ENCODE peak calls at places on chromosome 5, in four cellular contexts. One of them, this sample, is unnamed.

GRCh38 chr5:30539004-30539634 is 654.4 kb upstream of the CDH6 start:
- DNase-seq in K562: no peak
- DNase-seq in GM12878: no peak
- DNase-seq in HepG2: no peak
- DNase-seq in this sample: no peak

GRCh38 chr5:2254880-2255750 is 372.4 kb upstream of the IRX4 start:
- DNase-seq in K562: no peak
- DNase-seq in GM12878: no peak
- DNase-seq in HepG2: no peak
- DNase-seq in this sample: no peak

GRCh38 chr5:181566-181965 is 9.7 kb upstream of the LRRC14B start:
- DNase-seq in K562: no peak
- DNase-seq in GM12878: no peak
- DNase-seq in HepG2: no peak
- DNase-seq in this sample: no peak

GRCh38 chr5:95216136-95216955 is 68.5 kb downstream of the MCTP1 start:
- DNase-seq in K562: no peak
- DNase-seq in GM12878: no peak
- DNase-seq in HepG2: no peak
- DNase-seq in this sample: no peak

GRCh38 chr5:3329427-3329826 is 266.2 kb upstream of the IRX1 start:
- DNase-seq in K562: no peak
- DNase-seq in GM12878: no peak
- DNase-seq in HepG2: no peak
- DNase-seq in this sample: no peak

GRCh38 chr5:176175101-176175852 is 62.9 kb upstream of the SIMC1 start:
- DNase-seq in K562: no peak
- DNase-seq in GM12878: no peak
- DNase-seq in HepG2: no peak
- DNase-seq in this sample: no peak

GRCh38 chr5:113268232-113268631 is 166.6 kb downstream of the TSSK1B start:
- DNase-seq in K562: no peak
- DNase-seq in GM12878: no peak
- DNase-seq in HepG2: no peak
- DNase-seq in this sample: no peak

GRCh38 chr5:10576121-10576789 is 12.4 kb downstream of the ANKRD33B start:
- DNase-seq in K562: no peak
- DNase-seq in GM12878: no peak
- DNase-seq in HepG2: no peak
- DNase-seq in this sample: no peak

GRCh38 chr5:82595083-82595482 is 316.9 kb upstream of the RPS23 start:
- DNase-seq in K562: no peak
- DNase-seq in GM12878: no peak
- DNase-seq in HepG2: no peak
- DNase-seq in this sample: no peak

GRCh38 chr5:179865471-179866240 is 7.0 kb upstream of the MRNIP start:
- DNase-seq in K562: no peak
- DNase-seq in GM12878: no peak
- DNase-seq in HepG2: no peak
- DNase-seq in this sample: no peak

GRCh38 chr5:172336666-172337310 is 53.2 kb upstream of the UBTD2 start:
- DNase-seq in K562: no peak
- DNase-seq in GM12878: no peak
- DNase-seq in HepG2: no peak
- DNase-seq in this sample: no peak

GRCh38 chr5:61866930-61867329 is 439.1 kb upstream of the KIF2A start:
- DNase-seq in K562: peak
- DNase-seq in GM12878: peak
- DNase-seq in HepG2: no peak
- DNase-seq in this sample: no peak

GRCh38 chr5:41921874-41922273 is 3.2 kb upstream of the FBXO4 start:
- DNase-seq in K562: no peak
- DNase-seq in GM12878: no peak
- DNase-seq in HepG2: no peak
- DNase-seq in this sample: no peak

GRCh38 chr5:172550096-172550765 is 90.8 kb upstream of the NEURL1B start:
- DNase-seq in K562: no peak
- DNase-seq in GM12878: no peak
- DNase-seq in HepG2: no peak
- DNase-seq in this sample: no peak

GRCh38 chr5:163585206-163585605 is 79.8 kb downstream of the MAT2B start:
- DNase-seq in K562: no peak
- DNase-seq in GM12878: no peak
- DNase-seq in HepG2: no peak
- DNase-seq in this sample: no peak

GRCh38 chr5:27312291-27312690 is 273.9 kb upstream of the CDH9 start:
- DNase-seq in K562: no peak
- DNase-seq in GM12878: no peak
- DNase-seq in HepG2: no peak
- DNase-seq in this sample: no peak

GRCh38 chr5:137836997-137837396 is 30.7 kb upstream of the MYOT start:
- DNase-seq in K562: no peak
- DNase-seq in GM12878: no peak
- DNase-seq in HepG2: no peak
- DNase-seq in this sample: no peak

GRCh38 chr5:4879693-4880303 is 260.3 kb upstream of the ADAMTS16 start:
- DNase-seq in K562: peak
- DNase-seq in GM12878: no peak
- DNase-seq in HepG2: peak
- DNase-seq in this sample: peak

GRCh38 chr5:83341815-83342334 is 129.7 kb upstream of the VCAN start:
- DNase-seq in K562: no peak
- DNase-seq in GM12878: no peak
- DNase-seq in HepG2: no peak
- DNase-seq in this sample: no peak

DNA sequence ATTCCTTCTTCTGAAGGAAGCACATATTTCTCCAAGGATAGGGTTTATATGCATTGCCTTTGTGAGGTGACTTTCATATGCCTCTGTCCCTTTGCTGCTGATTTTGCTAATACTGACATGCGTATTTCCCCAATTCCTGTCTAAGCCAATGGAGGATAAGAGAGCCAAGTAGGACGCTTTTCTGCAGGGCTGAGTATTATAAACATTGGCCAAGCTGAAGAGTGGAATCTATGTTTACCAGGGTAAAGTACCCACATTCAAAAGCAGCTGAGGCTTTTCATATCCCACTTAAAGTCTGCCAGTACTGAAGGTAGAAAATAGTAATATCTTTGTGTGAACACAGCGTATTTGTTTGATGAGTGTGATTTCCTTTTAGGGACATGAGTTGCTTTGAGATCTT is 128.8 kb upstream of the GPR151 start:
- DNase-seq in K562: no peak
- DNase-seq in GM12878: no peak
- DNase-seq in HepG2: no peak
- DNase-seq in this sample: no peak
- TF ChIP-seq SP1 in K562: no peak
- TF ChIP-seq SP1 in GM12878: no peak
- TF ChIP-seq SP1 in HepG2: no peak
- TF ChIP-seq SP1 in this sample: no peak

GRCh38 chr5:124679578-124680210 is 66.7 kb downstream of the ZNF608 start:
- DNase-seq in K562: no peak
- DNase-seq in GM12878: no peak
- DNase-seq in HepG2: no peak
- DNase-seq in this sample: no peak

GRCh38 chr5:124678992-124679519 is 67.4 kb downstream of the ZNF608 start:
- DNase-seq in K562: no peak
- DNase-seq in GM12878: no peak
- DNase-seq in HepG2: no peak
- DNase-seq in this sample: no peak

GRCh38 chr5:124678478-124678877 is 68.0 kb downstream of the ZNF608 start:
- DNase-seq in K562: no peak
- DNase-seq in GM12878: no peak
- DNase-seq in HepG2: no peak
- DNase-seq in this sample: no peak

GRCh38 chr5:124677376-124677998 is 69.0 kb downstream of the ZNF608 start:
- DNase-seq in K562: no peak
- DNase-seq in GM12878: no peak
- DNase-seq in HepG2: no peak
- DNase-seq in this sample: no peak

GRCh38 chr5:124677999-124678385 is 68.4 kb downstream of the ZNF608 start:
- DNase-seq in K562: no peak
- DNase-seq in GM12878: no peak
- DNase-seq in HepG2: no peak
- DNase-seq in this sample: no peak
- TF ChIP-seq TARDBP in K562: no peak
- TF ChIP-seq TARDBP in GM12878: no peak
- TF ChIP-seq TARDBP in HepG2: no peak
- TF ChIP-seq TARDBP in this sample: no peak

GRCh38 chr5:91955610-91956009 is 572.5 kb upstream of the ARRDC3 start:
- DNase-seq in K562: no peak
- DNase-seq in GM12878: no peak
- DNase-seq in HepG2: no peak
- DNase-seq in this sample: peak
- TF ChIP-seq SP1 in K562: no peak
- TF ChIP-seq SP1 in GM12878: no peak
- TF ChIP-seq SP1 in HepG2: no peak
- TF ChIP-seq SP1 in this sample: no peak

DNA sequence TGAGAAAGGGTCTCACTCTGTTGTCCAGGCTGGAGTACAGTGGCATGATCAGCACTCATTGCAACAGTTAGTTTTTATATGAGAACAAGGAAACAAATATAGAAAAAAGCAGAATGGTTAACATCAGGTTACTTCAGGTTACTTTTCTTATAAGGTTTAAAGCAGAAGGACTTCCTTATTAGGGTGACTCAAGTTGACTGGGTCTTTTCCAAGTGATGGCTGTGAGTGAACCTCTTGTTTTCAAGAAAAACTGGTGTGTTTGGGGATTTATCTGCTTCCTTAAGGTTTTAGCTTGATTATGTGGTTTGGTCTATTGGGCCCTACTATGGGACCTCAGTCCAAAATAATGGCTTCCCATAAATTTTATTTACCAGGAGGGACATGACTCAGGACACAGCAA is 99.2 kb downstream of the ARRDC3 start:
- DNase-seq in K562: no peak
- DNase-seq in GM12878: no peak
- DNase-seq in HepG2: no peak
- DNase-seq in this sample: no peak
- TF ChIP-seq TARDBP in K562: no peak
- TF ChIP-seq TARDBP in GM12878: no peak
- TF ChIP-seq TARDBP in HepG2: no peak
- TF ChIP-seq TARDBP in this sample: no peak

DNA sequence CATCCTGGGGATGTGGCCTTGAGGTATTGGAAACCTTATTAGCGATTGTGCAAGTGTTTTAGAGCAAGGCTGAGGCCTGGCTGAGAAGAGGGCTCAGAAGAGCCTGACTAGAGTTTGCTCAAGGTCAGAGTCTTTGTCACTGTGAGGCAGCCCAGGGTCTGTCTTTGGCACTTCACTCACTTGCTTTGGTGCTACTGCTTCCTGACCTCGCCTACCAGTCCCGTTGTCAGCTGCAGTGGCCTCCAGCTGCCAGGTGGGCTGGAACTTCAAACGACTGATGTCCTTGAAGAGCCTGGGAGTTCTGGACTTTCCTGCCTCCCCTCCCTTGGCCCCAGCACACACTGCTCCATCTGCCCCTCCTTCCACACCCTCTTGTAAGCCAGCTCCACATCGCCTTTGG is 228.0 kb downstream of the SNX18 start:
- DNase-seq in K562: no peak
- DNase-seq in GM12878: no peak
- DNase-seq in HepG2: no peak
- DNase-seq in this sample: no peak
- TF ChIP-seq SP1 in K562: no peak
- TF ChIP-seq SP1 in GM12878: no peak
- TF ChIP-seq SP1 in HepG2: no peak
- TF ChIP-seq SP1 in this sample: no peak

GRCh38 chr5:39443911-39444310 is 19.1 kb upstream of the DAB2 start:
- DNase-seq in K562: no peak
- DNase-seq in GM12878: no peak
- DNase-seq in HepG2: no peak
- DNase-seq in this sample: no peak
- TF ChIP-seq TARDBP in K562: no peak
- TF ChIP-seq TARDBP in GM12878: no peak
- TF ChIP-seq TARDBP in HepG2: no peak
- TF ChIP-seq TARDBP in this sample: no peak

GRCh38 chr5:33994845-33995244 is 10.4 kb upstream of the SLC45A2 start:
- DNase-seq in K562: no peak
- DNase-seq in GM12878: no peak
- DNase-seq in HepG2: no peak
- DNase-seq in this sample: no peak

GRCh38 chr5:34001231-34001935 is 6.5 kb downstream of the AMACR start:
- DNase-seq in K562: no peak
- DNase-seq in GM12878: no peak
- DNase-seq in HepG2: peak
- DNase-seq in this sample: no peak

GRCh38 chr5:33999986-34000385 is 7.9 kb downstream of the AMACR start:
- DNase-seq in K562: no peak
- DNase-seq in GM12878: no peak
- DNase-seq in HepG2: no peak
- DNase-seq in this sample: no peak

GRCh38 chr5:33992864-33993263 is 8.4 kb upstream of the SLC45A2 start:
- DNase-seq in K562: no peak
- DNase-seq in GM12878: no peak
- DNase-seq in HepG2: peak
- DNase-seq in this sample: no peak

GRCh38 chr5:33997331-33997983 is 10.4 kb downstream of the AMACR start:
- DNase-seq in K562: no peak
- DNase-seq in GM12878: no peak
- DNase-seq in HepG2: peak
- DNase-seq in this sample: peak
- TF ChIP-seq SP1 in K562: no peak
- TF ChIP-seq SP1 in GM12878: no peak
- TF ChIP-seq SP1 in HepG2: no peak
- TF ChIP-seq SP1 in this sample: no peak

DNA sequence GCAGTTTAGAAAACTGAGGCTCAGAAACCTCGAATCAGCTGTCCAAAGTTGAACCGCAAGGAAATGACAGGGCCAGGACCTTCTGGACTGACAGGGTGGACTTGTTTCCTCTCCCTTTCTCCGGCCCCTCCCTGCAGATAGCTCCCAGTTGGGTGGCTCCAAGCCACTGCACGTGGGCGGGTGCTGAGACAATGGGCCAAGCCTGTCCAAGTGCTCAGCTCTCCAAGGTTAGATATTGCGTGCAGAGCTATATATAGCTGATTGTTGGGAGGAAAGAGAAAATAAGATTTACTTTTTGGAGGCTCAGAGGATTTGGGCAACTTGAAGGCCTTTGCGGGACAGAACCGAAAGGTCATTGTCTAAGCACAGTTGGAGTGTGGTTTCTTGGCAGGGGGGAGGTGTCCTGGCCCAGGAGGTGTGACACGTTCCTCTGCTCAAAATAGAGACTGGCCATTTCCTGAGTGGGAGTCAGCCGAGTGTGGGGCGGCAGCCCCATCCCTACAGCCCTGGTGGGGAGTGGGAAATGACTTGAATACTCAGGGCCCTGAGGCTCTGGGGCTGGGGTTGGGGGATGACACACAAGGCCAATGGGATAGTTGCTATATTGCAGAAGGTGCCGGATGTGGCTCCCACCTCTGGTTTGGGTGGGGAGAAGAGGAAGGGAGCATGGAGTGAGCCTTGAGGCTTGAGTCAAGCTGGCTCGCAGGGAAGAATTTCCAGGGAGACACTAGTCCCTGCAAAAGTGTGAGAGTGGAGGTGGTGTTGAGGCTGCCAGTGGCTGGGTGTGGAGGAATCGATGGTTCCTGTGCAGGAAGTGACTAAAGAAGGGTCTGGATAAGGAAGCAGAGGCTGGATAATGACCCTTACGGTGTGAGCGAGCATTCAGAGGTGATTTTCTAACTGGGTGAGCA is 44.4 kb upstream of the SMAD5 start:
- DNase-seq in K562: peak
- DNase-seq in GM12878: no peak
- DNase-seq in HepG2: no peak
- DNase-seq in this sample: no peak
- TF ChIP-seq TARDBP in K562: no peak
- TF ChIP-seq TARDBP in GM12878: no peak
- TF ChIP-seq TARDBP in HepG2: no peak
- TF ChIP-seq TARDBP in this sample: no peak